ENCODE peak calls at places on chromosomes 13 and 19, in nine cellular contexts. A is tibial artery; I is ovary; G is PC-3; S is thoracic aorta; D is OCI-LY7; T is CD8-positive, alpha-beta memory T cell; P is breast epithelium; N is pancreas. X is an unnamed sample. For H3K9me3, the result is how much of the 10 kb centered on the place peaks cover.

GRCh38 chr13:83449666-83450395 is 432.4 kb downstream of the SLITRK1 start:
- DNase-seq in A (no peak), I (no peak), G (peak), S (no peak), D (no peak), T (no peak), P (no peak), N (no peak), X (no peak)

GRCh38 chr19:38733493-38734175 is 10.6 kb downstream of the CAPN12 start:
- DNase-seq in A (peak), I (no peak), G (no peak), S (no peak), D (peak), T (no peak), P (peak), N (peak), X (peak)

GRCh38 chr13:26563713-26564112 is 6.2 kb downstream of the WASF3 start:
- DNase-seq in A (no peak), I (no peak), G (no peak), S (no peak), D (no peak), T (no peak), P (no peak), N (no peak), X (no peak)

GRCh38 chr13:100349594-100349993 is 239.0 kb downstream of the GGACT start:
- DNase-seq in A (no peak), I (no peak), G (no peak), S (no peak), D (no peak), T (no peak), P (no peak), N (no peak), X (no peak)

GRCh38 chr19:54882758-54883157 is 8.7 kb downstream of the FCAR start:
- DNase-seq in A (no peak), I (no peak), G (peak), S (no peak), D (peak), T (no peak), P (no peak), N (no peak), X (no peak)

GRCh38 chr13:20519887-20520286 is 5.8 kb downstream of the CRYL1 start:
- DNase-seq in A (no peak), I (no peak), G (no peak), S (no peak), D (no peak), T (no peak), P (no peak), N (no peak), X (no peak)

GRCh38 chr13:49314344-49314882 is 66.7 kb downstream of the CDADC1 start:
- DNase-seq in A (no peak), I (no peak), G (peak), S (no peak), D (no peak), T (no peak), P (no peak), N (no peak), X (no peak)

GRCh38 chr13:40146586-40147240 is 491.3 kb downstream of the COG6 start:
- DNase-seq in A (no peak), I (no peak), G (no peak), S (no peak), D (peak), T (no peak), P (no peak), N (no peak), X (no peak)

GRCh38 chr13:34156841-34157365 is 339.0 kb downstream of the RFC3 start:
- DNase-seq in A (peak), I (peak), G (peak), S (peak), D (no peak), T (no peak), P (peak), N (peak), X (peak)

GRCh38 chr13:56561327-56561726 is 579.4 kb upstream of the PRR20A start:
- DNase-seq in A (no peak), I (no peak), G (peak), S (no peak), D (no peak), T (no peak), P (no peak), N (no peak), X (no peak)

GRCh38 chr19:15526408-15526807 is 18.1 kb downstream of the CYP4F22 start:
- DNase-seq in A (no peak), I (no peak), G (no peak), S (no peak), D (no peak), T (no peak), P (no peak), N (no peak), X (no peak)
- H3K9me3 ChIP-seq in A (under half), I (under half), G (under half), S (under half), D (under half), T (under half), P (under half), N (under half), X (under half)

GRCh38 chr19:58166708-58167280 is 16.1 kb upstream of the ZNF274 start:
- DNase-seq in A (no peak), I (no peak), G (no peak), S (no peak), D (no peak), T (no peak), P (no peak), N (no peak), X (no peak)
- H3K9me3 ChIP-seq in A (half or more), I (under half), G (half or more), S (half or more), D (under half), T (under half), P (half or more), N (under half), X (under half)

DNA sequence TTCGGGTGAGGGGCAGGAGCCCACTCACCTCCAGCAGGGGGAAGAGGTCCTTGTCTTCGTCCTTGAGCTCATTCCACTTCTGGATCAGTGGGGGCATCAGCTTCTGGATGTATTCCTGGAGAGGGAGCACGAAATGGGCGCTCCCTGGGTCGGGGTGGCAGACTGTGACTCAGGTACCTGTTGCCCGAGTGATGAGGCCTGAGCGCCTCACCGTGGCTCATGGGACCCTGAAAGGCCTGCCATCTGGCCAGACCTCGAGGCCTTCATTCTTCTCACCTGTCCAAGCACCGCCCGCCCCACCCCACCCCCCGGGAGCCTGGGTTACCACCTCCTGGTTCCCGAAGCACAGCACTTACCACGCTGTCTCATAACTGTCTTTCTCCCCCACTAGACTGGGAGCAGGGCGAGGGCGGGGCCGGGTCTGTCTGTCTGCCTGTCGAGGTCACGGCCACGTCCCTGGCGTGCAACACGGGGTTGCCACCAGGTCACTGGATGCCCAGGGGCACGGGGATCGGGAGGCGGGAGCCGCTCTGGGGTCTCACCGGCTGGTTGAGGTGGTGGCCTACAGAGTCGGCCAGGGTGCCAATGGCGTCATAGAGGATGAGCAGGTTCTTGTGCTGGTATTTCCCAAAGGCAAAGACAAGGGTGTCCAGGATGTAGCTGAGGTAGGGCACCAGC is 9.4 kb upstream of the FBXW9 start:
- DNase-seq in A (no peak), I (no peak), G (no peak), S (no peak), D (no peak), T (no peak), P (no peak), N (no peak), X (no peak)
- H3K9me3 ChIP-seq in A (under half), I (under half), G (under half), S (under half), D (under half), T (under half), P (under half), N (under half), X (under half)

DNA sequence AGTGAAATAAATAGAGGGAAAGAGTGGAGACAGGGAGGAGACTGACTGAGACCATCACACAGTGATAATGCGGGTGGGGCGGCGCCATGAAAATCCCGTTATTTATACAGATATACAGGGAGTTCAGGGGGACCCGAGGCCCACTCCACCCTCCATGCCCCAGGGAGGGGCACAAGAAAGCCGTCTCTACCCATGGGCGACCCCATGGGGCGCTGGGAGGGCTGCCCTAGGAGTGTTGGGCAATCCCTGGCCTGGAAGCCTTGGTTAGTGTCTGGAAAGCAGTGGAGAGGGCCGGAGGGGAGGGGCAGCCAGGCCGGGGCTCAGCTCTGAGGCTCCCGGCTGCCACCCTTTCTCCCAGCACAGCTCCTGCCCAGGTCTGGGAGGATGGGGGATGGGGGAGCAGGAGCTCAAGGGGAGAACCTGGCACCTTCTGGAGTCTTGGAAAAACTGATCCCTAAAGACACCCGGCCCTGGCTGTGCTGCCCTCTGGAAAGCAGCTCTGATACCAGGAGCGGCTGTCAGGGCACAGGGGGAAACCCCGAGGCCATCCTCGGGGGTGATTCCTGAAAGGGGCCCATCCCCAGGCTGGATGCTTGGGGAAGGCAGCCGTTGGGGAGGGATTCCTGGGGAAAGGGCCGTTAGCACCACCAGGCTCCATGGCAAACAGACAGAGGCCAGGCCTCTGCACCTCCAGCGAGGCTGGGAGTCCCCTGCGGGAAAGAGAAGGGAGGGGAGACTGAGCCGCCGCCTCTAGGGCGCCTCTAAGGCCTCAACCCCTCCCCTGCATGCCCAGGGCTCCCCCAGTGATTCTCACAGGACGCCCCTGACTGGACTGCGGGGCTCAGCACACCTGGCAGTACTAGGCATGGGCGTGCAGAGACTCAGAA is 3.0 kb upstream of the PRKD2 start:
- DNase-seq in A (no peak), I (no peak), G (no peak), S (no peak), D (no peak), T (no peak), P (no peak), N (no peak), X (no peak)
- H3K9me3 ChIP-seq in A (under half), I (under half), G (under half), S (under half), D (under half), T (under half), P (under half), N (under half), X (under half)

GRCh38 chr19:51364200-51365106 is 1.7 kb downstream of the ETFB start:
- DNase-seq in A (no peak), I (no peak), G (peak), S (no peak), D (no peak), T (no peak), P (no peak), N (no peak), X (no peak)
- H3K9me3 ChIP-seq in A (under half), I (under half), G (under half), S (under half), D (under half), T (under half), P (under half), N (under half), X (under half)

GRCh38 chr19:56874530-56874929 is 34.0 kb upstream of the PEG3 start:
- DNase-seq in A (no peak), I (no peak), G (no peak), S (no peak), D (no peak), T (no peak), P (no peak), N (no peak), X (no peak)
- H3K9me3 ChIP-seq in A (under half), I (under half), G (under half), S (under half), D (under half), T (under half), P (under half), N (under half), X (under half)